ENCODE peak calls at places on chromosome 7, in seven cellular contexts. R is sigmoid colon, C is astrocyte of the spinal cord, J is WERI-Rb-1, G is cardiac fibroblast, S is WTC11, K is heart right ventricle. N is an unnamed sample.

GRCh38 chr7:137682596-137682995 is 164.2 kb downstream of the DGKI start:
- DNase-seq in R (no peak), C (peak), J (no peak), G (peak), S (no peak), K (no peak), N (no peak)

GRCh38 chr7:26550492-26550891 is 258.8 kb downstream of the SNX10 start:
- DNase-seq in R (no peak), C (no peak), J (no peak), G (no peak), S (no peak), K (no peak), N (no peak)

GRCh38 chr7:80847895-80848294 is 71.0 kb downstream of the SEMA3C start:
- DNase-seq in R (no peak), C (no peak), J (no peak), G (no peak), S (no peak), K (no peak), N (no peak)

GRCh38 chr7:114356133-114356532 is 58.5 kb upstream of the FOXP2 start:
- DNase-seq in R (no peak), C (peak), J (no peak), G (no peak), S (no peak), K (no peak), N (no peak)

GRCh38 chr7:67251986-67252558 is 255.4 kb downstream of the TYW1 start:
- DNase-seq in R (no peak), C (no peak), J (no peak), G (no peak), S (no peak), K (no peak), N (no peak)

GRCh38 chr7:138632866-138633602 is 68.1 kb downstream of the SVOPL start:
- DNase-seq in R (no peak), C (no peak), J (no peak), G (no peak), S (no peak), K (no peak), N (no peak)

GRCh38 chr7:155969192-155969929 is 157.1 kb upstream of the SHH start:
- DNase-seq in R (peak), C (no peak), J (no peak), G (no peak), S (no peak), K (no peak), N (no peak)

GRCh38 chr7:112649560-112649959 is 140.6 kb downstream of the TMEM168 start:
- DNase-seq in R (no peak), C (no peak), J (no peak), G (no peak), S (no peak), K (no peak), N (no peak)

GRCh38 chr7:128155100-128155763 is 85.8 kb upstream of the LEP start:
- DNase-seq in R (no peak), C (no peak), J (no peak), G (no peak), S (no peak), K (no peak), N (no peak)

GRCh38 chr7:1049006-1049741 is 4.8 kb downstream of the GPR146 start:
- DNase-seq in R (no peak), C (no peak), J (no peak), G (no peak), S (no peak), K (no peak), N (peak)

GRCh38 chr7:5596046-5596895 is 172.6 kb upstream of the TNRC18 start:
- DNase-seq in R (peak), C (peak), J (no peak), G (peak), S (peak), K (peak), N (peak)

GRCh38 chr7:129376778-129377700 is 57.2 kb upstream of the STRIP2 start:
- DNase-seq in R (no peak), C (peak), J (no peak), G (peak), S (no peak), K (no peak), N (no peak)

GRCh38 chr7:128197989-128198580 is 43.0 kb upstream of the LEP start:
- DNase-seq in R (no peak), C (no peak), J (no peak), G (no peak), S (no peak), K (no peak), N (no peak)

GRCh38 chr7:311796-312195 is 21.8 kb downstream of the FOXL3 start:
- DNase-seq in R (peak), C (no peak), J (no peak), G (no peak), S (no peak), K (no peak), N (peak)

GRCh38 chr7:74525140-74525539 is 71.4 kb downstream of the GTF2IRD1 start:
- DNase-seq in R (no peak), C (no peak), J (no peak), G (no peak), S (no peak), K (no peak), N (no peak)
- TF ChIP-seq CTCF in R (no peak), C (no peak), J (no peak), G (no peak), S (no peak), K (no peak), N (no peak)

GRCh38 chr7:74083117-74083876 is at the start of gene LIMK1:
- DNase-seq in R (peak), C (peak), J (peak), G (peak), S (peak), K (peak), N (peak)

GRCh38 chr7:74082770-74083116 is 861 bp upstream of the LIMK1 start:
- DNase-seq in R (no peak), C (no peak), J (no peak), G (no peak), S (no peak), K (no peak), N (no peak)

GRCh38 chr7:74084722-74085578 is 1.3 kb downstream of the LIMK1 start:
- DNase-seq in R (no peak), C (no peak), J (no peak), G (no peak), S (no peak), K (no peak), N (no peak)

GRCh38 chr7:74087791-74088453 is 4.3 kb downstream of the LIMK1 start:
- DNase-seq in R (no peak), C (no peak), J (no peak), G (no peak), S (no peak), K (no peak), N (no peak)

DNA sequence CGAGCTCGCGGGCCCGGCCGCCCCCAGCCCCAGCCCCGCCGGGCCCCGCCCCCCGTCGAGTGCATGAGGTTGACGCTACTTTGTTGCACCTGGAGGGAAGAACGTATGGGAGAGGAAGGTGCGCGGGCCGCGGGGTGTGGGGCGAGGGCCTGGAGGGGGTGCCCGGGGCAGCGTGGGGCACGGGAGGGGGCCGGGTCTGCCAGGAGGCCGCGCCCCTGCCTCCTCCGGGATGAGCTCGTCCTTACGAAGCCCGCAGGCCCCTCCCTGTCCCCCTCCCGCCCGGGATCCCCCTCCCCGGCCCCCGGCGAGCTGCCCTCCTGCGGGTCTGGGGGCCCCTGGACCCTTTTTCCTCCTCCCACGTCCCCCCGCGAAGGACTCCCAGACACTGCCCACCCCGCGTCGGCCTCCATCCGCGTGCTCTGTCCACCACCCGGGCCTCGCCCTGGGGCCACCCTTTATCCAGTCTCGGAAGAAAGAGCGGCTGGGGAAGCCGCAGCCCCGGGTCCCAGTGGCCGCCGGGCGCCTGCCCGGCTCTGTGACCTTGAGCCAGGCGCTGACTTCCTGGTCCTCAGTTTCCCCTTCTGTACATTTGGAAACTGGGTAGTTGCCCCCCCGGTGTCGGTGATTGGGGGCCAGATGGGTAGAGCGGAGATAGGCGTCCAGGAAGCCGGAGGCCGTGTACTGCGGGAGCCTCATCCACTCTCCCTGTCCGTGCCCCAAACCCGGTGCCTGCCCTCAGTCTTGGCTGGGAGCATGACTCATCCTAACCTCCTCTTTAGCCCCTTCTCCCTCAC is 521 bp downstream of the LIMK1 start:
- DNase-seq in R (peak), C (peak), J (peak), G (peak), S (no peak), K (no peak), N (peak)
- TF ChIP-seq CTCF in R (no peak), C (no peak), J (no peak), G (no peak), S (no peak), K (no peak), N (no peak)

DNA sequence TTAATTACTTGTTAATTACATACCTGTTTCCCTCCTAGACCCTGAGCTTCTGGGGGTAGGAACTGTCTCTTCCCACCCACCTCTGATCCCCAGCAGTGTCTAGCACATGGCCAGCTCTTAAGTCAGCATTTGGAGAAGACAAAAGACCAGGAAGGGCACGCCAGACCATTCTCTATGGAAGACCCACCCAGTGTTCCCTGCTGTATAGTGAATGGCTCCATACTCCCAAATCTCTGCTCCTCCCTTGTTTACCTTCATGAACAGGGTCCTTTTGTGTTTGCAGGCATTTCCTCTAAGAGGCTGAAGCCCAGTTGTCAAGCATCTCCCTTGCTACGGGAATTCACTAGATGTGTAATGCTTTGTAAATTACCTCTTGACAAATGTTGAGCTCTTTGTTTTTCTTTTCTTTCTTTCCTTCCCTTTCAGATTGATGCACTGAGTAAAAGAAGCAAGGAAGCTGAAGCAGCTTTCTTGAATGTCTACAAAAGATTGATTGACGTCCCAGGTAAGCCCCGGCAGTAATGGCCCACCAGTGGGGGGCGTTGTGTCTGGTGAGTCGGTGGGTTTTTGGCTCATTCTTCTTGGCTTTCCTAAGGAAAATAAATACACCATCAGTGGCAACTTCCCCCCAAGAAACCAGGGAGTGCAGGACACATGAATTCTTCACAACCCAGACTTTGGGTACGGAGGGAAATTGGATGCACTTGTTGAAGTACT is 216.6 kb upstream of the SH2B2 start:
- DNase-seq in R (no peak), C (no peak), J (no peak), G (no peak), S (peak), K (no peak), N (no peak)
- TF ChIP-seq CTCF in R (no peak), C (no peak), J (no peak), G (no peak), S (no peak), K (no peak), N (no peak)

GRCh38 chr7:13989138-13989943 is at the start of gene ETV1:
- DNase-seq in R (peak), C (peak), J (peak), G (peak), S (peak), K (peak), N (peak)
- TF ChIP-seq CTCF in R (no peak), C (peak), J (peak), G (peak), S (no peak), K (peak), N (peak)

DNA sequence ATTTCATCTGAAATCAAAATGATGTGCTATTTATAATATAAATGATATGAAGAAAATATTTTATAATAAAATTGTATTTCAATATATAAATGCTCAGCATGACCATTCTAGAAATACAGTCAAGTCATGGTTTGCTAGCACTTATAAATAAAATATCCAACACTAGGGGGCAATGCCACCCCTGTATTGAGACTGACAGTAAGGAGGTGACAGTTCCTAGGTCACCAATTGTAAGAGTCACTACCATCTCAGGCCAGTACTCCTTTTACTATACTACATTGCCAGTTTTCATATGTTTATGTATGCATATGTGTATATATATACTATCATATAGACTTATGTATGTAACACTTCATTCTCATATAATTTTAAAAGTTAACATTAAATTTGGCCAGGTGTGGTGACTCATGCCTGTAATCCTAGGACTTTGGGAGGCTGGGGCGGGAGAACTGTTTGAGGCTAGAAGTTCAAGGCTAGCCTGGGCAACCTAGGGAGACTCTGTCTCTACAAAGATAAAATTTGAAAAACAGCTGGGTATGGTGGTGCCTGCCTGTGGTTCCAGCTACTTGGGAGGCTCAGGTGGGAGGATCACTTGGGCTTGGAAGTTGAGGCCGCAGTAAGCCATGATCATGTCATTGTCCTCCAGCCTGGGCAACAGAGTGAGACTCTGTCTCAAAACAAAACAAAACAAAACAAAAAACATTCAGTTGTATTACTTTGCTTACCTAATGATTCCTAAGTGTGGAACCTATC is 2.4 kb upstream of the CNOT4 start:
- DNase-seq in R (no peak), C (peak), J (peak), G (peak), S (no peak), K (no peak), N (no peak)
- TF ChIP-seq CTCF in R (peak), C (peak), J (peak), G (peak), S (peak), K (peak), N (peak)

DNA sequence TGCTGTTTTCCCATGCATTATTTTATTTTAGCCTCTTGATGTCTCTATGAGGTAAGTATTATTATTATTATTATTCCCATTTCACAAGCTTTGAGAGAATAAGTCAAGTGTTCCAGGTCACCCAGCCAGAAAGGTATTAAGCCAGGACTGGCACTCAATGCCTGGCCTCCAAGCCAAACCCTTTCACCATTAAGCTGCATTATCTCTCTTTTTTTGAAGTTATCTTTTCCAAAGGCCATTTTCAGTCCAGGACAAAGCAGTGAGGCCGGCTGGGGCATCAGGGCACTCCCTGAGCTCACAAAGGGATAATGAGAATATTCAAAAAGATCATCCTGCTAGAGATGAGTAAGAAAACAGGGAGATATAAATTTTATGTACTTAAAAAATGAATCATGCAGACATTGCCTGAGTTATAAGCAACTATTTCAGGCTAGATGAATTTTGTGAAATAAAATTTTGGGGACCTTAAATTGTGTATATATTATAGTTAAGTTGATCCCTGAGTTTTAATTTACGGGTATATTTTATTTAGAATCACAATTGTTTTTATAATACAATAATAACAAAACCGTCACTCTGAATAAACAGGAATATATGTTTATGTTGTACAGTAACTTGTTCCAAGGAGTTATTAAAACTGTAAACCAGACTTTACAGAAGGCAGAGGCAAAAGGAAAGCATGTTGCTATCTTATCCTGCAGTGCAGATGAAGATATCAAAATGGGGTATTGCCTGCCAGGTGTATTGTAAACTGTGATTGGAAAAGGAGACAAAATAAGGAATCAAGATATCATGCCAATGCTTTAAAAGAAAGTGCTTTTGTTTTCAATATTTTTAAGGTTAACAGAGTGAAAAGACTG is 51.3 kb upstream of the CAV2 start:
- DNase-seq in R (no peak), C (no peak), J (no peak), G (no peak), S (no peak), K (no peak), N (no peak)
- TF ChIP-seq CTCF in R (no peak), C (no peak), J (no peak), G (no peak), S (no peak), K (no peak), N (no peak)

GRCh38 chr7:84997626-84998025 is 189.2 kb downstream of the SEMA3D start:
- DNase-seq in R (no peak), C (no peak), J (no peak), G (no peak), S (no peak), K (no peak), N (no peak)

GRCh38 chr7:84999450-84999849 is 187.4 kb downstream of the SEMA3D start:
- DNase-seq in R (no peak), C (no peak), J (no peak), G (no peak), S (no peak), K (no peak), N (no peak)

GRCh38 chr7:85000973-85001372 is 185.9 kb downstream of the SEMA3D start:
- DNase-seq in R (no peak), C (no peak), J (peak), G (no peak), S (no peak), K (no peak), N (no peak)

GRCh38 chr7:85001493-85002345 is 185.1 kb downstream of the SEMA3D start:
- DNase-seq in R (no peak), C (no peak), J (peak), G (peak), S (no peak), K (no peak), N (no peak)

DNA sequence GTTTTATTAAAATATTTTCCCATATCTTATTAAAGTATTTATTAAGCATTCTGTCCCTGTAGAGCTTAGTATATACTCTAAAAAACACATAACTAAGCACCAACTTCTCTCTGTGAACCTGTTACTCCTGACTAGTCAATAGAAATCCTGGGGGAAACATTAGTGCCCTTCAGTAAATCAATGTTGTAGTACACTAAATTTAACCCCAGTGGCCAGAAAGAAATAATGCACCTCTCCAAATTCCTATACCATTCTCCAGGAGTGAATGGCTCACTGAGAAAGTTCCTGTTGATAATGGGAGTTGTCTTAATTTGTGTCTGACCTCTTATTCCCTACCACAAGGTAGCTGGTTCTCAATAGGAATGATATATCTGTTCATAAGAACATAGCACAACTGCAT is 188.2 kb downstream of the SEMA3D start:
- DNase-seq in R (no peak), C (no peak), J (no peak), G (no peak), S (no peak), K (no peak), N (no peak)
- TF ChIP-seq CTCF in R (no peak), C (no peak), J (no peak), G (peak), S (no peak), K (no peak), N (no peak)